ENCODE peak calls at places on chromosomes 4 and X, in five cellular contexts. C is mammary epithelial cell, Z is adrenal gland, L is tibial nerve, I is upper lobe of left lung. D is an unnamed sample.
A peak's percentile ranks its signal among the peaks of the same experiment; 100 is the strongest.

GRCh38 chr4:4507923-4508322 is 33.9 kb downstream of the STX18 start:
- DNase-seq in C (no peak), Z (no peak), L (no peak), I (no peak), D (no peak)

GRCh38 chr4:118742050-118742449 is 56.9 kb downstream of the METTL14 start:
- DNase-seq in C (no peak), Z (no peak), L (no peak), I (no peak), D (no peak)

GRCh38 chr4:139858436-139859225 is 193.0 kb downstream of the MGST2 start:
- DNase-seq in C (no peak), Z (no peak), L (no peak), I (no peak), D (no peak)

GRCh38 chr4:110589297-110589696 is 33.6 kb downstream of the PITX2 start:
- DNase-seq in C (no peak), Z (no peak), L (no peak), I (no peak), D (peak; percentile 16)

GRCh38 chrX:129682979-129683378 is 28.2 kb upstream of the APLN start:
- DNase-seq in C (no peak), Z (no peak), L (no peak), I (no peak), D (no peak)

GRCh38 chr4:99389606-99390005 is 37.1 kb upstream of the ADH1C start:
- DNase-seq in C (no peak), Z (no peak), L (no peak), I (no peak), D (peak; percentile 79)

GRCh38 chrX:15702488-15703371 is 35.3 kb upstream of the CA5B start:
- DNase-seq in C (no peak), Z (no peak), L (no peak), I (no peak), D (no peak)

GRCh38 chr4:75705198-75705712 is 19.1 kb upstream of the USO1 start:
- DNase-seq in C (no peak), Z (no peak), L (no peak), I (no peak), D (no peak)

GRCh38 chr4:1402516-1403101 is 3.6 kb downstream of the NKX1-1 start:
- DNase-seq in C (no peak), Z (no peak), L (no peak), I (no peak), D (no peak)

GRCh38 chrX:120749141-120749846 is 119.4 kb upstream of the C1GALT1C1 start:
- DNase-seq in C (no peak), Z (no peak), L (no peak), I (no peak), D (no peak)

GRCh38 chr4:88439161-88439760 is 17.7 kb upstream of the HERC5 start:
- DNase-seq in C (peak; percentile 60), Z (no peak), L (no peak), I (no peak), D (no peak)

GRCh38 chr4:67746797-67747495 is 7.2 kb downstream of the GNRHR start:
- DNase-seq in C (peak; percentile 43), Z (no peak), L (no peak), I (no peak), D (peak; percentile 67)

GRCh38 chr4:170005472-170005871 is 20.7 kb downstream of the MFAP3L start:
- DNase-seq in C (no peak), Z (no peak), L (no peak), I (no peak), D (no peak)

GRCh38 chr4:124121511-124121934 is 591.0 kb downstream of the ANKRD50 start:
- DNase-seq in C (peak; percentile 87), Z (no peak), L (no peak), I (no peak), D (peak; percentile 98)

GRCh38 chrX:152817082-152817744 is 13.3 kb downstream of the CETN2 start:
- DNase-seq in C (peak; percentile 5), Z (no peak), L (no peak), I (no peak), D (peak; percentile 60)

GRCh38 chr4:601612-602558 is 23.5 kb upstream of the PDE6B start:
- DNase-seq in C (no peak), Z (no peak), L (no peak), I (no peak), D (no peak)

GRCh38 chr4:168817418-168817817 is 192.6 kb downstream of the CBR4 start:
- DNase-seq in C (no peak), Z (no peak), L (no peak), I (no peak), D (no peak)

GRCh38 chr4:21790437-21791029 is 158.0 kb downstream of the KCNIP4 start:
- DNase-seq in C (peak; percentile 30), Z (no peak), L (no peak), I (no peak), D (peak; percentile 83)

GRCh38 chrX:39152106-39152649 is 350.9 kb downstream of the MID1IP1 start:
- DNase-seq in C (no peak), Z (no peak), L (no peak), I (peak; percentile 42), D (peak; percentile 4)

GRCh38 chrX:15930585-15930984 is 76.0 kb upstream of the AP1S2 start:
- DNase-seq in C (peak; percentile 45), Z (no peak), L (no peak), I (no peak), D (peak; percentile 61)

GRCh38 chrX:104156630-104157529 is at the start of gene SLC25A53:
- DNase-seq in C (peak; percentile 79), Z (peak; percentile 78), L (peak; percentile 69), I (peak; percentile 66), D (peak; percentile 80)

GRCh38 chrX:45621356-45622041 is 420.8 kb upstream of the DIPK2B start:
- DNase-seq in C (peak; percentile 96), Z (no peak), L (no peak), I (no peak), D (peak; percentile 73)

GRCh38 chrX:136209016-136209738 is 42.0 kb downstream of the MAP7D3 start:
- DNase-seq in C (no peak), Z (peak; percentile 61), L (peak; percentile 56), I (no peak), D (peak; percentile 75)

GRCh38 chr4:140252742-140253555 is 99.0 kb upstream of the MAML3 start:
- DNase-seq in C (peak; percentile 58), Z (peak; percentile 77), L (peak; percentile 64), I (peak; percentile 72), D (peak; percentile 78)

GRCh38 chr4:20254517-20255250 is 3.0 kb downstream of the SLIT2 start:
- DNase-seq in C (no peak), Z (peak; percentile 43), L (no peak), I (no peak), D (peak; percentile 58)

GRCh38 chrX:115571712-115572111 is 10.7 kb downstream of the PLS3 start:
- DNase-seq in C (no peak), Z (no peak), L (no peak), I (no peak), D (no peak)

GRCh38 chr4:19944806-19945205 is 306.9 kb upstream of the SLIT2 start:
- DNase-seq in C (no peak), Z (peak; percentile 62), L (peak; percentile 5), I (no peak), D (no peak)

GRCh38 chr4:89000844-89001360 is 56.1 kb downstream of the FAM13A start:
- DNase-seq in C (peak; percentile 74), Z (no peak), L (no peak), I (no peak), D (peak; percentile 46)

GRCh38 chr4:39067031-39067430 is 5.0 kb downstream of the KLHL5 start:
- DNase-seq in C (no peak), Z (no peak), L (no peak), I (no peak), D (no peak)

GRCh38 chrX:46407036-46407752 is 138.0 kb downstream of the ZNF674 start:
- DNase-seq in C (no peak), Z (no peak), L (no peak), I (no peak), D (no peak)

GRCh38 chrX:66021407-66021757 is 18.5 kb downstream of the VSIG4 start:
- DNase-seq in C (no peak), Z (no peak), L (no peak), I (no peak), D (no peak)

GRCh38 chr4:159360549-159360948 is 257.7 kb downstream of the RAPGEF2 start:
- DNase-seq in C (peak; percentile 76), Z (no peak), L (no peak), I (no peak), D (peak; percentile 68)

GRCh38 chr4:92253550-92253949 is 50.2 kb upstream of the GRID2 start:
- DNase-seq in C (no peak), Z (no peak), L (no peak), I (no peak), D (no peak)

GRCh38 chr4:92251711-92252110 is 52.1 kb upstream of the GRID2 start:
- DNase-seq in C (no peak), Z (no peak), L (no peak), I (no peak), D (no peak)

GRCh38 chr4:92246384-92246783 is 57.4 kb upstream of the GRID2 start:
- DNase-seq in C (no peak), Z (no peak), L (no peak), I (no peak), D (no peak)

GRCh38 chr4:92252846-92253245 is 50.9 kb upstream of the GRID2 start:
- DNase-seq in C (no peak), Z (no peak), L (no peak), I (no peak), D (no peak)

GRCh38 chr4:92249541-92249940 is 54.2 kb upstream of the GRID2 start:
- DNase-seq in C (no peak), Z (no peak), L (no peak), I (no peak), D (no peak)
- TF ChIP-seq CTCF in C (no peak), Z (no peak), L (no peak), I (no peak), D (no peak)

DNA sequence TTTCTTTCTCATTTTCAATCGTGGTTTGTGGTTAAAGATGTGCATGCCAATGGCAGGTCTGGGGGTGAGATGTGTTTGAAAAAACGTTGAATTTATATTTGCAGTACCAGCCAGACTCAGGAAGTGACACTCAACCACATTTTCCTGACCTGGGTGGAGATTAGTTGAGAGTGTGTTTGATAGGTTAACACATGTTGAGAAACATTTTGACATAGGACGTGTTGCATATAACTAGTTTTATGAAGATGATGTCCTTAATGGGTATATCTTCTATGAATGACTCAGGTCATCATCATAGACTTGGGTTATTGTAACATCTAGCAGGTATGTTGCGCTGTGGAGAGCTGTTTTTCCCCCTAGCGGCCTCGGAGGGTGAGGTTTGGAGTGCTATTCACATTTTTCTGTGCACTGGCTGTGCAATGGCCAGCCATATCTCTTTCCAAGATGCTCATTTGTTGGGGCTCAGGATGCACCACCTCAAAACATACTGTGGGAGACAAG is 21.7 kb upstream of the CD38 start:
- DNase-seq in C (peak; percentile 91), Z (no peak), L (no peak), I (peak; percentile 22), D (no peak)
- TF ChIP-seq CTCF in C (no peak), Z (no peak), L (no peak), I (peak; percentile 22), D (no peak)

GRCh38 chr4:172125438-172125837 is 312.2 kb downstream of the GALNTL6 start:
- DNase-seq in C (no peak), Z (no peak), L (no peak), I (no peak), D (no peak)
- TF ChIP-seq CTCF in C (no peak), Z (no peak), L (no peak), I (no peak), D (no peak)

GRCh38 chrX:119693032-119693995 is at the start of gene SEPTIN6:
- DNase-seq in C (peak; percentile 65), Z (peak; percentile 82), L (peak; percentile 42), I (peak; percentile 76), D (peak; percentile 43)
- TF ChIP-seq CTCF in C (no peak), Z (no peak), L (no peak), I (peak; percentile 47), D (no peak)

D was measured in fibroblast of the aortic adventitia.